ENCODE peak calls at places on chromosomes 3 and 15, in five cellular contexts. D is uterus, C is ovary, Q is sigmoid colon, W is breast epithelium. V is an unnamed sample.
A peak's percentile ranks its signal among the peaks of the same experiment; 100 is the strongest.

GRCh38 chr3:72401005-72401404 is 447.2 kb downstream of the SHQ1 start:
- DNase-seq in W (no peak), C (no peak), Q (no peak), D (no peak), V (no peak)

GRCh38 chr15:100802421-100803157 is 77.0 kb upstream of the ALDH1A3 start:
- DNase-seq in W (no peak), D (no peak), C (no peak), Q (no peak), V (no peak)

GRCh38 chr3:123414958-123415792 is 33.7 kb downstream of the ADCY5 start:
- DNase-seq in W (no peak), C (no peak), D (no peak), Q (no peak), V (no peak)

GRCh38 chr15:66748320-66748779 is 46.3 kb downstream of the SMAD6 start:
- DNase-seq in D (no peak), Q (no peak), W (no peak), C (no peak), V (no peak)

GRCh38 chr15:69823223-69823907 is 274.4 kb downstream of the TLE3 start:
- DNase-seq in W (no peak), Q (peak; percentile 19), D (no peak), C (no peak), V (no peak)

GRCh38 chr15:94607176-94607654 is 375.9 kb downstream of the MCTP2 start:
- DNase-seq in C (peak; percentile 29), W (no peak), Q (peak; percentile 83), D (peak; percentile 36), V (peak; percentile 27)

GRCh38 chr15:82129144-82129692 is 83.4 kb upstream of the MEX3B start:
- DNase-seq in Q (no peak), C (no peak), W (no peak), D (no peak), V (no peak)

GRCh38 chr15:84878504-84878903 is 6.0 kb upstream of the SLC28A1 start:
- DNase-seq in C (peak; percentile 75), Q (peak; percentile 82), W (peak; percentile 48), D (peak; percentile 63), V (peak; percentile 82)

GRCh38 chr3:74839591-74839990 is 225.1 kb upstream of the CNTN3 start:
- DNase-seq in Q (no peak), C (no peak), D (no peak), W (no peak), V (no peak)

GRCh38 chr3:69688400-69688799 is 50.9 kb upstream of the MITF start:
- DNase-seq in W (no peak), C (no peak), Q (no peak), D (no peak), V (no peak)

GRCh38 chr3:28923994-28924393 is 356.9 kb upstream of the RBMS3 start:
- DNase-seq in Q (no peak), C (no peak), W (no peak), D (no peak), V (no peak)

GRCh38 chr15:31350771-31351170 is 24.1 kb downstream of the KLF13 start:
- DNase-seq in Q (no peak), C (no peak), W (no peak), D (no peak), V (no peak)

GRCh38 chr15:31357148-31357547 is 30.5 kb downstream of the KLF13 start:
- DNase-seq in C (no peak), Q (no peak), W (no peak), D (no peak), V (no peak)

GRCh38 chr15:31352283-31352880 is 25.7 kb downstream of the KLF13 start:
- DNase-seq in C (no peak), W (no peak), Q (no peak), D (no peak), V (no peak)

GRCh38 chr15:31352911-31353811 is 26.5 kb downstream of the KLF13 start:
- DNase-seq in W (no peak), Q (peak; percentile 89), D (peak; percentile 62), C (peak; percentile 55), V (peak; percentile 91)

GRCh38 chr15:31353931-31354330 is 27.3 kb downstream of the KLF13 start:
- DNase-seq in Q (no peak), C (no peak), W (no peak), D (peak; percentile 44), V (no peak)
- H3K4me1 ChIP-seq in Q (peaks cover 79% of the 10 kb centered on the region), C (peaks cover 19% of the 10 kb centered on the region), W (peaks cover 16% of the 10 kb centered on the region), D (peaks cover 23% of the 10 kb centered on the region), V (peaks cover 99% of the 10 kb centered on the region)

GRCh38 chr3:47781685-47782537 is at the start of gene SMARCC1:
- DNase-seq in W (peak; percentile 94), D (peak; percentile 96), C (peak; percentile 98), Q (peak; percentile 98), V (peak; percentile 100)
- TF ChIP-seq POLR2A in W (peak; percentile 83), D (peak; percentile 95), C (peak; percentile 80), Q (peak; percentile 94), V (peak; percentile 87)

DNA sequence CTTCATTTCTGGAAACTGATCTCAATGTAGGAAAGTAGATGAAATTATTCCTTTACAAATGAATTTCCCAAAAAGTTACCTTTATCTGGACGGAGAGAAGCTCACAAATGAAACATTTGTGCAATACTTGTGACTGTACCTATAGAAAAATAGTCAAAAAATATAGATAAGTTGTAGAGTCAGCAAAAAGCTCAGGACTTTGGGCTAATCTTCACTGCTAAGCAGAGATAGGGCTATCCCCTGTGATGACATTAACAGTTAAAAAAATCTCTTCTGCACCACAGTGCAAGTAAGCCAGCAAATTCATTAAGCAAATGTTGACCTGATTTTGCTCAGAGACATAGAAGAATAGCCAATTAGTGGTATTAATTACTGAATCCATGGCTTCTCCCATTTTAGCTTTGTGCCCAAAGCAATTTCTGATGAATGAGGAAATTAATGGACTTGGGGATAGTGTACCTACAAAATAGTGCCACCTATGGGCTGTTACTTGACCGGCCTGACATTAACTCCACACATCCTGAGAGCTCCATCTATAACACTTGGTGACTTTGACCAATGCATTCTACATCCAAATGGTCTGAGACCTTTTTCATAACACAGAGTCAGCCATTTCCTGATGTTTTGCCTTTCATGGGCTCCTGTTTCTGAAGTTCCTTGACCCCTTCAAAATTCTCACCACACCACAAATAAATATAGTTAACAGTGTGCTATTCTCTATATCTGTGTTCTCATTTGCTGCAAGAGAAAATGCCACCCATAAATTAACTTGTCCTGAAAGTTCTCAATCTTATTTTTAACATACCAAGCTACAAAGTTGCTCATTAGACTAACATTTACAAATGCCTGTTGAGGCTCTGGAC is 105.0 kb downstream of the SSR3 start:
- DNase-seq in D (no peak), W (no peak), Q (no peak), C (no peak), V (no peak)
- H3K4me1 ChIP-seq in D (no peaks in the 10 kb centered on the region), W (no peaks in the 10 kb centered on the region), Q (peaks cover 28% of the 10 kb centered on the region), C (no peaks in the 10 kb centered on the region), V (no peaks in the 10 kb centered on the region)

GRCh38 chr3:40505599-40506462 is at the start of gene ZNF620:
- DNase-seq in C (peak; percentile 82), Q (peak; percentile 91), W (peak; percentile 57), D (peak; percentile 77), V (peak; percentile 92)
- TF ChIP-seq POLR2A in C (peak; percentile 57), Q (peak; percentile 25), W (no peak), D (peak; percentile 34), V (no peak)

GRCh38 chr3:53238881-53239280 is 16.9 kb downstream of the TKT start:
- DNase-seq in Q (no peak), C (no peak), D (no peak), W (no peak), V (no peak)
- H3K4me1 ChIP-seq in Q (peaks cover 84% of the 10 kb centered on the region), C (peaks cover 14% of the 10 kb centered on the region), D (peaks cover 9% of the 10 kb centered on the region), W (no peaks in the 10 kb centered on the region), V (peaks cover 70% of the 10 kb centered on the region)

GRCh38 chr3:9902372-9903237 is at the start of gene IL17RE:
- DNase-seq in C (no peak), D (no peak), W (no peak), Q (no peak), V (peak; percentile 87)
- TF ChIP-seq POLR2A in C (no peak), D (no peak), W (no peak), Q (peak; percentile 21), V (no peak)

DNA sequence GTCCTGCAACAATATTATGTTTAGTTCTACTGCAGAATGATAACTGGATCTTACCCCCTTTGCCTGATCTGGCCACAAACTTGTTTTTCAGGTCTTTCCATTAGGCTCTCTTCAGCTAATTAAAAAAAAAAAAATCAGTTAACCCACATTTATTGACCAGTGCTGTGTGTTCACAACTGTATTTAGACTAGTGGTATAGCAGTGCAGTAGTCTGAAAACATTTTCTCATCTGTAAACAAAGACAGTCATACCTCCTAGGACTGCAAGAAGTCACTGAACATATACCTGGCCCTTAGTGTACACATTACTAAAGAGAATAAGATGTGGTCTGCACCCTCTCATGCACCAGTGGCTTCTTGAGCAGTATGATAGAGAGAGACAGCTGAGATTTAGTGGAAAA is 22.5 kb downstream of the LPP start:
- DNase-seq in C (no peak), D (no peak), Q (no peak), W (peak; percentile 13), V (no peak)
- H3K4me1 ChIP-seq in C (peaks cover 19% of the 10 kb centered on the region), D (peaks cover 3% of the 10 kb centered on the region), Q (peaks cover 94% of the 10 kb centered on the region), W (peaks cover 26% of the 10 kb centered on the region), V (peaks cover 33% of the 10 kb centered on the region)

GRCh38 chr15:39979606-39980005 is 45.7 kb downstream of the EIF2AK4 start:
- DNase-seq in D (no peak), W (no peak), Q (no peak), C (no peak), V (no peak)

GRCh38 chr15:39974656-39975230 is 40.8 kb downstream of the EIF2AK4 start:
- DNase-seq in C (no peak), Q (no peak), D (no peak), W (no peak), V (no peak)

GRCh38 chr15:39976291-39977274 is 42.7 kb downstream of the EIF2AK4 start:
- DNase-seq in C (peak; percentile 68), Q (peak; percentile 82), W (peak; percentile 43), D (peak; percentile 47), V (peak; percentile 42)
- TF ChIP-seq POLR2A in C (no peak), Q (no peak), W (no peak), D (no peak), V (no peak)

GRCh38 chr15:72491768-72492167 is 17.6 kb downstream of the ARIH1 start:
- DNase-seq in W (no peak), C (no peak), Q (no peak), D (no peak), V (no peak)
- H3K4me1 ChIP-seq in W (no peaks in the 10 kb centered on the region), C (peaks cover 12% of the 10 kb centered on the region), Q (peaks cover 89% of the 10 kb centered on the region), D (no peaks in the 10 kb centered on the region), V (peaks cover 30% of the 10 kb centered on the region)

DNA sequence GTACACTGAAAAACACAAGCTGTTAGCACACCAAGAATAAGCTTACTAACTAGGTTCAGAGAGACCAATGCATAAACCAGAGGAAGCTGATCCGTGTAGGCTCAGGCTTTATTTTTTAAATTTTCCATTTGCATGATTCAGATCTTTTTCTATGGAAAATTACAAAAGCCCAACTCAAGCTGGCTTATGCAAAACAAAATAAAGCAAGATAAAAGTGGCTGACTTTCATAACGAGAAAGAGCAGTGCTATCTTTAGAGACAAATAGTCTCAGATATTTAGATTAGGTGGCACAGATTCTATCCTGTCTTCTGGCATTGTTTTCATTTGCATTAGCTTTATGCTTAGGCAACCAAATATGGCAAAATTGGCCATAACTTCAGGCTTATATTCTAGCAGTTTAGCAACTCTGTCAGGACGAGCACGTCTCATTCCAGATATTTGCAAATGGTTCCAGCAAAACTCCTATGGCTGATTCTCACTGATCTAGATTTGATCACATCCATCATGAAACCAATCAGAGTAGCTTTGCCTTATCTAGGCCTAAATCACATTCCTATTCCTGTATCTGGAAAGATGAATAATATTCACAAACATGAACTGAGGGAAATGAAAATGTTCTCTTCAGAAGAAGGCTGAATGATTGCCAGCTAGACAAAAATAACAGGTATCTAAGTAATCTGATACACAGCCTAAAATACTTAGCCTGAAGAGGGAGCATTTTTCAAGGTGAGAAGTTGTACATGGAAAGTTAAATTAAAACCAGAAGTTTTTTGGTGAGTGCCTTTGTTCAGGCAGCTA is 216.4 kb upstream of the DPPA4 start:
- DNase-seq in W (no peak), D (no peak), C (no peak), Q (no peak), V (no peak)
- TF ChIP-seq POLR2A in W (no peak), D (no peak), C (no peak), Q (no peak), V (no peak)